ENCODE peak calls at places on chromosome 1, in four cellular contexts. Y, T, D and F are unnamed samples.
A peak's percentile ranks its signal among the peaks of the same experiment; 100 is the strongest.

GRCh38 chr1:169879034-169879835 is 14.5 kb downstream of the SCYL3 start:
- DNase-seq in T (no peak), Y (no peak), D (no peak), F (no peak)

GRCh38 chr1:206710457-206710823 is 25.7 kb downstream of the MAPKAPK2 start:
- DNase-seq in Y (no peak), D (no peak), T (no peak), F (no peak)

GRCh38 chr1:70820995-70821394 is 226.6 kb downstream of the PTGER3 start:
- DNase-seq in D (no peak), T (no peak), Y (no peak), F (no peak)

GRCh38 chr1:171801395-171801990 is 20.0 kb downstream of the METTL13 start:
- DNase-seq in T (no peak), Y (peak; percentile 65), D (peak; percentile 73), F (no peak)

GRCh38 chr1:18020021-18020817 is 87.4 kb upstream of the IGSF21 start:
- DNase-seq in Y (no peak), D (no peak), T (no peak), F (no peak)

GRCh38 chr1:149986486-149987296 is 23.8 kb downstream of the OTUD7B start:
- DNase-seq in D (no peak), Y (peak; percentile 90), T (no peak), F (no peak)

GRCh38 chr1:65395887-65396612 is 24.4 kb upstream of the LEPR start:
- DNase-seq in D (no peak), Y (peak; percentile 44), T (no peak), F (no peak)

GRCh38 chr1:30809514-30810263 is 52.1 kb upstream of the LAPTM5 start:
- DNase-seq in T (no peak), D (peak; percentile 31), Y (peak; percentile 76), F (no peak)

GRCh38 chr1:70134148-70134547 is 71.2 kb downstream of the LRRC40 start:
- DNase-seq in D (peak; percentile 18), Y (no peak), T (no peak), F (no peak)

GRCh38 chr1:83802023-83802422 is 196.9 kb downstream of the TTLL7 start:
- DNase-seq in Y (no peak), T (no peak), D (no peak), F (no peak)

GRCh38 chr1:115183711-115184259 is 94.5 kb upstream of the TSPAN2 start:
- DNase-seq in D (no peak), T (no peak), Y (peak; percentile 76), F (peak; percentile 27)

GRCh38 chr1:38891753-38892152 is 10.4 kb upstream of the GJA9 start:
- DNase-seq in D (peak; percentile 24), T (no peak), Y (no peak), F (no peak)

GRCh38 chr1:14745815-14746214 is 147.3 kb downstream of the KAZN start:
- DNase-seq in D (no peak), T (no peak), Y (peak; percentile 10), F (no peak)

GRCh38 chr1:75908717-75909152 is 23.5 kb downstream of the ASB17 start:
- DNase-seq in T (no peak), Y (peak; percentile 45), D (peak; percentile 63), F (no peak)

GRCh38 chr1:91851130-91852010 is 34.6 kb downstream of the TGFBR3 start:
- DNase-seq in Y (peak; percentile 97), T (peak; percentile 88), D (no peak), F (peak; percentile 77)

GRCh38 chr1:221777434-221778072 is 35.7 kb upstream of the DUSP10 start:
- DNase-seq in T (no peak), Y (no peak), D (no peak), F (no peak)

GRCh38 chr1:162878000-162878596 is 17.1 kb upstream of the CCDC190 start:
- DNase-seq in Y (peak; percentile 94), T (peak; percentile 41), D (peak; percentile 73), F (peak; percentile 25)

GRCh38 chr1:3126756-3127718 is 58.0 kb downstream of the PRDM16 start:
- DNase-seq in D (no peak), T (no peak), Y (peak; percentile 59), F (no peak)

GRCh38 chr1:164614316-164614715 is 55.3 kb downstream of the PBX1 start:
- DNase-seq in T (no peak), Y (no peak), D (no peak), F (no peak)

GRCh38 chr1:71658295-71658694 is 577.5 kb upstream of the ZRANB2 start:
- DNase-seq in D (no peak), Y (peak; percentile 93), T (no peak), F (no peak)

GRCh38 chr1:54460861-54461382 is 54.7 kb upstream of the SSBP3 start:
- DNase-seq in T (no peak), D (no peak), Y (no peak), F (no peak)

GRCh38 chr1:9455487-9456237 is 83.6 kb upstream of the SLC25A33 start:
- DNase-seq in T (peak; percentile 72), D (peak; percentile 93), Y (peak; percentile 76), F (no peak)

GRCh38 chr1:34113887-34114286 is 51.1 kb downstream of the CSMD2 start:
- DNase-seq in T (no peak), Y (peak; percentile 32), D (peak; percentile 68), F (no peak)

GRCh38 chr1:187013582-187014200 is 184.9 kb downstream of the PLA2G4A start:
- DNase-seq in D (no peak), T (no peak), Y (no peak), F (no peak)

GRCh38 chr1:156581661-156582387 is 2.3 kb downstream of the TTC24 start:
- DNase-seq in T (no peak), D (no peak), Y (no peak), F (no peak)

GRCh38 chr1:37169743-37170275 is 135.5 kb upstream of the GRIK3 start:
- DNase-seq in T (no peak), D (peak; percentile 20), Y (no peak), F (no peak)

GRCh38 chr1:77100870-77101269 is 118.4 kb downstream of the PIGK start:
- DNase-seq in Y (peak; percentile 32), T (no peak), D (peak; percentile 64), F (no peak)

GRCh38 chr1:66526991-66527390 is 7.0 kb upstream of the SGIP1 start:
- DNase-seq in T (no peak), D (no peak), Y (no peak), F (no peak)

GRCh38 chr1:176111835-176112234 is 95.3 kb downstream of the COP1 start:
- DNase-seq in Y (no peak), T (no peak), D (no peak), F (no peak)

GRCh38 chr1:1462318-1462966 is 9.1 kb upstream of the ATAD3B start:
- DNase-seq in Y (peak; percentile 29), T (peak; percentile 51), D (no peak), F (peak; percentile 57)

GRCh38 chr1:8962812-8963669 is 17.4 kb downstream of the CA6 start:
- DNase-seq in D (peak; percentile 76), T (peak; percentile 51), Y (peak; percentile 27), F (no peak)

DNA sequence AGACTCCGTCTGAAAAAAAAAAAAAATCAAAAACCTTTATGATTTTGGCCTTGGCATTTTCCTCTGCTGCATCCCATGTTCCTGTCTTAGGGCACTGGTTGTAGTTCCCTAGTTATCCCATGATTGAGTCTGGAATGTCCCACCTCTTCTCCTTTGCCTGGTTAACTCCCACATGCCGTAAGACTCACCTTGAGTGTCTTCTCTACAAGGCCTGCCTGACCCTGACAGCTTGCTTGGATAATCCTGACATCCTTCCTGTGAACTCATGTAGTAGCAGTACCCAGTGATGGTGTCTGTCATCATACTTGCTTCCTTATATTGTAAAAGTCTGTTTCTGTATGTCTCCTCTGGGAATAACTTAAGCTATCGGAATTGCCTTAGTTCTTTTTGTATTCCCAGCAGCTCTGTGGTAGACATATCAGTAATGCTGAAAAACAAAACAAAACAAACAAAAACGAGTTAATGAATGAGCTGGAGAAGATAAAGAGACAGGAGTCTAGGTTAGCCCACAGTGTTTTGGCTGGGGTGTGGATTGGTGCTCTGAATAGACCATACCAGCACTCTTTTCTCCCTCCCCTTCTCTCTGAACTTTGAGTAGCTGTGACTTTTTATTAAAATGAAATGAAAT is 15.0 kb downstream of the NEK7 start:
- DNase-seq in T (no peak), D (no peak), Y (no peak), F (no peak)
- H3K4me3 ChIP-seq in T (no peak overlapping the region), D (no peak overlapping the region), Y (no peak overlapping the region), F (no peak overlapping the region)

GRCh38 chr1:244431166-244431565 is 20.5 kb downstream of the ADSS2 start:
- DNase-seq in D (no peak), T (no peak), Y (no peak), F (no peak)
- H3K4me3 ChIP-seq in D (no peak overlapping the region), T (no peak overlapping the region), Y (no peak overlapping the region), F (no peak overlapping the region)

DNA sequence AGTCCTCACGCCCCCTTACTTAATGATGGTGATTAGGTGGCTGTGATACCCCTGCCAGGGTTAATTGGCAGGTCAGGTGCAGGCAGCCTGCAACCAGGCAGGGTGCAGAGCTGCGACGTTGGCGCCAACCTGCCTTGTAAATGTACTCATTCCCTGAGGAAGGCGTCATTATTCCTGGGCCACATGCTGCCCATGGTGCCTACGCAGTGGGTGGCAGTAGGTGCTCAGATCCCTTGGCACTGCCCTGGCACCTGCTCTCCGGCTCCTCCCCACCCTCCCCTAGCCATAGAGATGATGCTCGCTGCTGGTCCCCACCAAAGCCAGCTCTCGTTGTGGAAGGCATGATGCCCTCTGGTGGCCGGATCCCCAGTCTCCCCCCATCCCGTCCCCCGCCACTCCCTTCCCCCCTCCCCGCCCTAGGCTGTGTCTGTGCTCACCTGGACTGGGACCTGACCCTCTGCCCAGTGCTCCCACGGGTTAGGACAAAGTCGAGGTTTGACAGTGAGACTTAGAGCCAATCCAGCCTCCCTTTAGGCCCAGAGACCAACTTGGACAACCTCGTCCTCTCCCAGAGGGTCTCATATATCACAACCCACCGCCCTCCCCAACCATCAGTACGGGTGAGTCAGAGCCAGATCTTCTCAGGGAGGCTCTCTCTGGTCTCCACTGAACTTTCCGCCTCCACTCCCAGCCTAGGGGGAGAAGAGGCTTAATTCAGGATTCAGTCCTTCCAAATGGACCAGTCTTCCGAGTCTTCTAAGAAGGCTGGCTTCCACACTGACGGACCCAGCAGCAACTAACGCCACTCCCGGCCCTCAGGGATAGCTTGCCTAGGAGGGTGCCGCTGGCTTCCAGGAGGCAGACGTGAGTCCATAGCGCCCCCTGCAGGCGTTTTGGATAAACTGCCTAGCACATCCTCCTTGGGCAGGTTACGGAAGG is 5.7 kb downstream of the KRTCAP2 start:
- DNase-seq in Y (peak; percentile 85), D (peak; percentile 96), T (peak; percentile 94), F (peak; percentile 75)
- H3K4me3 ChIP-seq in Y (no peak overlapping the region), D (peak overlapping the region; percentile 43), T (no peak overlapping the region), F (no peak overlapping the region)

DNA sequence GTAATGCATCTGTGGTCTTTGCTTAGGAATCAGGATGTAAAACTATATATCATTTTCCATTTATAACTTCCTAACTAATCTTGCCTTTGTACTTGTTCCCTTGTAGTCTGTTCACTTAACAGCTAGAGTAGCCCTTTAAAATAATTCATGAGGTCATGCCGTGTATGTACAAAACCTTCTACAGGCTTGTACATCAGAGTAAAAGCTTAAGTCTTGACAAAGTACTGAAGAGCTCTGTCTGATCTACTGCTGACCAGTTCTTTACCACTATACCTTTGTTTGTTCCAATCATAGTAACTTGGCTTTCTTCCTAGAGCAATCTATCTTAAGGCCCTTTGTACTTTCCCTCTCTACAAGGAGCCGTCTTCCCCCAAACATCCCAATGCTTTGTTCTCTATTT is 90.7 kb upstream of the KIAA1614 start:
- DNase-seq in T (no peak), Y (no peak), D (no peak), F (no peak)
- H3K4me3 ChIP-seq in T (no peak overlapping the region), Y (no peak overlapping the region), D (no peak overlapping the region), F (no peak overlapping the region)

GRCh38 chr1:247914941-247915662 is 5.0 kb upstream of the OR2T8 start:
- DNase-seq in D (no peak), Y (no peak), T (no peak), F (no peak)
- H3K4me3 ChIP-seq in D (no peak overlapping the region), Y (no peak overlapping the region), T (no peak overlapping the region), F (no peak overlapping the region)

GRCh38 chr1:174005032-174005431 is 17.1 kb downstream of the RC3H1 start:
- DNase-seq in D (no peak), T (no peak), Y (peak; percentile 73), F (no peak)
- H3K4me3 ChIP-seq in D (no peak overlapping the region), T (no peak overlapping the region), Y (no peak overlapping the region), F (no peak overlapping the region)